ENCODE peak calls at places on chromosomes 7 and 10, in seven cellular contexts. One of them, this sample, is unnamed. For H3K9me3, the result is how much of the 10 kb centered on the place peaks cover.

GRCh38 chr7:50197547-50197946 is 104.5 kb upstream of the ZPBP start:
- DNase-seq in spleen: no peak
- DNase-seq in HCT116: peak
- DNase-seq in sigmoid colon: no peak
- DNase-seq in transverse colon: no peak
- DNase-seq in K562: peak
- DNase-seq in SK-N-SH: no peak
- DNase-seq in this sample: no peak

GRCh38 chr7:4655311-4655710 is 26.8 kb upstream of the FOXK1 start:
- DNase-seq in SK-N-SH: no peak
- DNase-seq in HCT116: no peak
- DNase-seq in spleen: no peak
- DNase-seq in transverse colon: no peak
- DNase-seq in K562: no peak
- DNase-seq in sigmoid colon: no peak
- DNase-seq in this sample: no peak

GRCh38 chr7:119945822-119946221 is 327.2 kb upstream of the KCND2 start:
- DNase-seq in transverse colon: no peak
- DNase-seq in spleen: no peak
- DNase-seq in sigmoid colon: no peak
- DNase-seq in SK-N-SH: no peak
- DNase-seq in K562: no peak
- DNase-seq in HCT116: no peak
- DNase-seq in this sample: no peak

GRCh38 chr10:132746801-132747625 is 38.9 kb downstream of the NKX6-2 start:
- DNase-seq in sigmoid colon: no peak
- DNase-seq in HCT116: no peak
- DNase-seq in transverse colon: no peak
- DNase-seq in spleen: no peak
- DNase-seq in SK-N-SH: no peak
- DNase-seq in K562: no peak
- DNase-seq in this sample: no peak

GRCh38 chr7:94297397-94297838 is 97.3 kb upstream of the COL1A2 start:
- DNase-seq in transverse colon: peak
- DNase-seq in SK-N-SH: no peak
- DNase-seq in K562: no peak
- DNase-seq in sigmoid colon: peak
- DNase-seq in HCT116: no peak
- DNase-seq in spleen: no peak
- DNase-seq in this sample: peak

GRCh38 chr10:124730790-124731189 is 13.4 kb downstream of the FAM53B start:
- DNase-seq in K562: no peak
- DNase-seq in HCT116: no peak
- DNase-seq in SK-N-SH: no peak
- DNase-seq in transverse colon: no peak
- DNase-seq in spleen: no peak
- DNase-seq in sigmoid colon: no peak
- DNase-seq in this sample: no peak

GRCh38 chr7:129438839-129439640 is 4.8 kb downstream of the STRIP2 start:
- DNase-seq in SK-N-SH: no peak
- DNase-seq in sigmoid colon: no peak
- DNase-seq in K562: peak
- DNase-seq in HCT116: peak
- DNase-seq in transverse colon: no peak
- DNase-seq in spleen: no peak
- DNase-seq in this sample: no peak

GRCh38 chr7:111756687-111757178 is 194.4 kb upstream of the IMMP2L start:
- DNase-seq in SK-N-SH: no peak
- DNase-seq in HCT116: no peak
- DNase-seq in transverse colon: peak
- DNase-seq in spleen: no peak
- DNase-seq in sigmoid colon: peak
- DNase-seq in K562: no peak
- DNase-seq in this sample: peak

GRCh38 chr7:141386881-141387280 is 164.3 kb upstream of the AGK start:
- DNase-seq in spleen: no peak
- DNase-seq in SK-N-SH: no peak
- DNase-seq in K562: no peak
- DNase-seq in HCT116: no peak
- DNase-seq in sigmoid colon: no peak
- DNase-seq in transverse colon: no peak
- DNase-seq in this sample: no peak

GRCh38 chr10:48366261-48366660 is 59.8 kb downstream of the MAPK8 start:
- DNase-seq in K562: no peak
- DNase-seq in HCT116: no peak
- DNase-seq in SK-N-SH: no peak
- DNase-seq in transverse colon: no peak
- DNase-seq in sigmoid colon: no peak
- DNase-seq in spleen: no peak
- DNase-seq in this sample: no peak

GRCh38 chr7:112207106-112207592 is 654 bp downstream of the ZNF277 start:
- DNase-seq in HCT116: no peak
- DNase-seq in SK-N-SH: peak
- DNase-seq in sigmoid colon: no peak
- DNase-seq in K562: peak
- DNase-seq in spleen: no peak
- DNase-seq in transverse colon: no peak
- DNase-seq in this sample: no peak

GRCh38 chr10:57468886-57469432 is 798.7 kb downstream of the IPMK start:
- DNase-seq in HCT116: no peak
- DNase-seq in transverse colon: no peak
- DNase-seq in SK-N-SH: no peak
- DNase-seq in K562: no peak
- DNase-seq in spleen: no peak
- DNase-seq in sigmoid colon: no peak
- DNase-seq in this sample: no peak

DNA sequence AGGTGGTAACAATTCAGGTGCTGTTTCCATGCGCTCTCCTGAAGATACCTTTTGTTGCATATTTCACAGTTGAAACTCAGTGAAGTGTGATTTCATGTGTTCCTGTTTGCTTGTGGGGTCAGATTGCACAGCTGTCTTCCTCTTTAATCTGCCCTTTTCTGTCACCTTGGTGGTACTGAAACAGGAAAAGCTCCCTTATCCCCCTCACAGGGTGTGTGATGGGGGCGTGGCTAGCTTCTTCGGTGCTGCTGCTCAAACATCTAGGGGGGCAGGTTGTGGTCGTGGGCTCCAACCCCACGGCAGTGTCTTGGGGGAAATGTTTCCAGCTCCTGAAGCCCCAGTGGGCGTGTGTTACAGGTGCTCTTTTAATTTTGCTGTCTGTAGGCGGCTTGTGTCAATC is 107.4 kb upstream of the KLF14 start:
- DNase-seq in spleen: no peak
- DNase-seq in transverse colon: no peak
- DNase-seq in SK-N-SH: no peak
- DNase-seq in K562: no peak
- DNase-seq in sigmoid colon: no peak
- DNase-seq in HCT116: no peak
- DNase-seq in this sample: no peak
- H3K9me3 ChIP-seq in spleen: under half
- H3K9me3 ChIP-seq in transverse colon: under half
- H3K9me3 ChIP-seq in SK-N-SH: under half
- H3K9me3 ChIP-seq in K562: under half
- H3K9me3 ChIP-seq in sigmoid colon: under half
- H3K9me3 ChIP-seq in HCT116: under half
- H3K9me3 ChIP-seq in this sample: under half

GRCh38 chr10:46230615-46231014 is 56.2 kb upstream of the ANTXRL start:
- DNase-seq in HCT116: no peak
- DNase-seq in K562: no peak
- DNase-seq in SK-N-SH: no peak
- DNase-seq in sigmoid colon: no peak
- DNase-seq in transverse colon: no peak
- DNase-seq in spleen: no peak
- DNase-seq in this sample: no peak

GRCh38 chr10:46229144-46229563 is 57.6 kb upstream of the ANTXRL start:
- DNase-seq in K562: peak
- DNase-seq in sigmoid colon: no peak
- DNase-seq in HCT116: no peak
- DNase-seq in transverse colon: peak
- DNase-seq in SK-N-SH: peak
- DNase-seq in spleen: peak
- DNase-seq in this sample: peak

GRCh38 chr10:46232666-46233065 is 54.1 kb upstream of the ANTXRL start:
- DNase-seq in spleen: peak
- DNase-seq in K562: no peak
- DNase-seq in sigmoid colon: no peak
- DNase-seq in SK-N-SH: no peak
- DNase-seq in HCT116: no peak
- DNase-seq in transverse colon: no peak
- DNase-seq in this sample: no peak

GRCh38 chr10:46232084-46232483 is 54.7 kb upstream of the ANTXRL start:
- DNase-seq in sigmoid colon: peak
- DNase-seq in K562: no peak
- DNase-seq in transverse colon: no peak
- DNase-seq in spleen: no peak
- DNase-seq in HCT116: no peak
- DNase-seq in SK-N-SH: no peak
- DNase-seq in this sample: peak

DNA sequence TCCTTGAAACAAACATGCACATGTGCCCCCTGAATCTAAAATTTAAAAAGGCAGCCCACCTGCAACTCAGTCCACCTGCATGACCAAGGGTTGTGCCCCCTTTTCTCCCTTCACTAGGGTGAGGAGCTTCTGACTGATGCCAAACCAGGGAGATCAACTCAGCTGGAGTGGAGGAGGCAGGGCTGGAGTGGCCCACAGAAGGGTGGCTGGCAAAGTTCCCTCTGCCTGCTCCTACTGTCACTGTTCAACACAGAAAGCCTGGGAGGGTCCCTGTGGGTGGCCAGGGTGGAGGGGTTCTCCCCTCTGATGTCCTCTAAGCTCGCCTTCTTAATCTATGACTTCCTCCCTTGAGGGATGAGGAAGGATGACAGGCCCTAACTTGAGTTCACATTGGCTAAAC is 55.7 kb upstream of the ANTXRL start:
- DNase-seq in spleen: peak
- DNase-seq in sigmoid colon: peak
- DNase-seq in transverse colon: no peak
- DNase-seq in HCT116: no peak
- DNase-seq in SK-N-SH: no peak
- DNase-seq in K562: no peak
- DNase-seq in this sample: peak
- TF ChIP-seq POLR2AphosphoS5 in spleen: no peak
- TF ChIP-seq POLR2AphosphoS5 in sigmoid colon: no peak
- TF ChIP-seq POLR2AphosphoS5 in transverse colon: no peak
- TF ChIP-seq POLR2AphosphoS5 in HCT116: no peak
- TF ChIP-seq POLR2AphosphoS5 in SK-N-SH: no peak
- TF ChIP-seq POLR2AphosphoS5 in K562: no peak
- TF ChIP-seq POLR2AphosphoS5 in this sample: no peak

GRCh38 chr10:109277456-109277855 is 645.9 kb downstream of the XPNPEP1 start:
- DNase-seq in sigmoid colon: no peak
- DNase-seq in spleen: no peak
- DNase-seq in SK-N-SH: no peak
- DNase-seq in K562: no peak
- DNase-seq in HCT116: no peak
- DNase-seq in transverse colon: no peak
- DNase-seq in this sample: no peak

GRCh38 chr10:109275970-109276369 is 647.3 kb downstream of the XPNPEP1 start:
- DNase-seq in SK-N-SH: no peak
- DNase-seq in HCT116: no peak
- DNase-seq in spleen: no peak
- DNase-seq in sigmoid colon: no peak
- DNase-seq in K562: no peak
- DNase-seq in transverse colon: no peak
- DNase-seq in this sample: no peak

GRCh38 chr10:109281347-109281746 is 642.0 kb downstream of the XPNPEP1 start:
- DNase-seq in spleen: no peak
- DNase-seq in HCT116: no peak
- DNase-seq in K562: no peak
- DNase-seq in SK-N-SH: no peak
- DNase-seq in sigmoid colon: no peak
- DNase-seq in transverse colon: no peak
- DNase-seq in this sample: no peak

GRCh38 chr10:109282510-109282909 is 640.8 kb downstream of the XPNPEP1 start:
- DNase-seq in HCT116: no peak
- DNase-seq in transverse colon: no peak
- DNase-seq in sigmoid colon: no peak
- DNase-seq in SK-N-SH: no peak
- DNase-seq in spleen: no peak
- DNase-seq in K562: no peak
- DNase-seq in this sample: no peak

GRCh38 chr10:109280837-109281236 is 642.5 kb downstream of the XPNPEP1 start:
- DNase-seq in sigmoid colon: no peak
- DNase-seq in transverse colon: no peak
- DNase-seq in spleen: no peak
- DNase-seq in SK-N-SH: no peak
- DNase-seq in K562: no peak
- DNase-seq in HCT116: no peak
- DNase-seq in this sample: no peak
- H3K9me3 ChIP-seq in sigmoid colon: under half
- H3K9me3 ChIP-seq in transverse colon: under half
- H3K9me3 ChIP-seq in spleen: under half
- H3K9me3 ChIP-seq in SK-N-SH: under half
- H3K9me3 ChIP-seq in K562: under half
- H3K9me3 ChIP-seq in HCT116: under half
- H3K9me3 ChIP-seq in this sample: under half

GRCh38 chr10:72333111-72334012 is 21.4 kb downstream of the DNAJB12 start:
- DNase-seq in sigmoid colon: no peak
- DNase-seq in SK-N-SH: no peak
- DNase-seq in HCT116: no peak
- DNase-seq in spleen: peak
- DNase-seq in K562: no peak
- DNase-seq in transverse colon: no peak
- DNase-seq in this sample: no peak

GRCh38 chr10:72332423-72333110 is 22.2 kb downstream of the DNAJB12 start:
- DNase-seq in spleen: no peak
- DNase-seq in sigmoid colon: no peak
- DNase-seq in transverse colon: no peak
- DNase-seq in HCT116: no peak
- DNase-seq in SK-N-SH: no peak
- DNase-seq in K562: no peak
- DNase-seq in this sample: no peak

GRCh38 chr10:72335394-72336258 is 19.1 kb downstream of the DNAJB12 start:
- DNase-seq in K562: no peak
- DNase-seq in sigmoid colon: peak
- DNase-seq in spleen: peak
- DNase-seq in transverse colon: peak
- DNase-seq in HCT116: no peak
- DNase-seq in SK-N-SH: peak
- DNase-seq in this sample: no peak

GRCh38 chr10:72334832-72335393 is 19.8 kb downstream of the DNAJB12 start:
- DNase-seq in K562: no peak
- DNase-seq in sigmoid colon: peak
- DNase-seq in spleen: peak
- DNase-seq in SK-N-SH: peak
- DNase-seq in transverse colon: peak
- DNase-seq in HCT116: no peak
- DNase-seq in this sample: peak

DNA sequence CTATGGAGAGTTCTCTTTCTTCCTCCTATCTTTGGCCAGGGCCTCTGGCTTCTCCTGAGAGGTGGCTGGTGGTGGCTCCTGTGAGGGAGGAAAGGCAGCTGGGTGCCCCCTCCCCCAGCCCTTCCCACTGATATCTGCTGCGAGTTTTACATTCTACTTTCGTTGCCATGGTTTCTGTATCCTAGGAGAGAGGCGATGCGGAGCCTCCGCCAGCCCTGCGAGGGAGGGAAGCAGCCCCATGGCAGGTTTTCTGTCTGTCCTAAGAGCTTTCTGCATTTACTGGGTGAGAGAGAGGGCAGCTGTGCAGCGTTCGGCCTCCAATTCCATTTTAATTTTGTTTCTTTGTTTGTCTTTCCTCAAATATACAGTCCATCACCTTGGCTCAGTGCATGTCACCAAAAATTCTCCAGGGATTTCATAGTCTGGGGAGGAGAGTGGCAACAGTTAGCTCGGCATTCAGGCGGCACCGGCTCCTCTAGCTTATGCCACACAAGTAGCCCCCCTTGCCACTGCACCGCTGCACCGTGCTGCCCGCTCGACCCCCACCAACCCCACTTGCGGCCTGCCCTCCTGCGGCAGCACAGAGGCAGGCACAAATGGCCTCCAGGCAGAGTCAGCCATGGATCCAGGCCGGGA is 20.4 kb downstream of the DNAJB12 start:
- DNase-seq in HCT116: no peak
- DNase-seq in SK-N-SH: peak
- DNase-seq in sigmoid colon: no peak
- DNase-seq in K562: no peak
- DNase-seq in spleen: peak
- DNase-seq in transverse colon: no peak
- DNase-seq in this sample: no peak
- TF ChIP-seq POLR2AphosphoS5 in HCT116: no peak
- TF ChIP-seq POLR2AphosphoS5 in SK-N-SH: no peak
- TF ChIP-seq POLR2AphosphoS5 in sigmoid colon: no peak
- TF ChIP-seq POLR2AphosphoS5 in K562: no peak
- TF ChIP-seq POLR2AphosphoS5 in spleen: no peak
- TF ChIP-seq POLR2AphosphoS5 in transverse colon: no peak
- TF ChIP-seq POLR2AphosphoS5 in this sample: no peak